ENCODE peak calls at places on chromosomes 3 and 15, in five cellular contexts. P is SHP77 treated with DMSO at 0.1 percent for 48 hours, D is non-pigmented ciliary epithelial cell, G is hypothalamus, Q is AG09319. X is an unnamed sample.

GRCh38 chr15:59794229-59794886 is 105.2 kb upstream of the BNIP2 start:
- DNase-seq in P (no peak), D (no peak), G (no peak), Q (no peak), X (no peak)

GRCh38 chr3:115833074-115833473 is 209.8 kb downstream of the GAP43 start:
- DNase-seq in P (no peak), D (no peak), G (no peak), Q (no peak), X (no peak)

GRCh38 chr3:153232737-153233330 is 70.8 kb downstream of the RAP2B start:
- DNase-seq in P (no peak), D (peak; percentile 56), G (no peak), Q (peak; percentile 38), X (no peak)

GRCh38 chr3:12601072-12601471 is 44.2 kb downstream of the MKRN2 start:
- DNase-seq in P (no peak), D (no peak), G (no peak), Q (no peak), X (no peak)

GRCh38 chr3:28850186-28850585 is 430.7 kb upstream of the RBMS3 start:
- DNase-seq in P (no peak), D (no peak), G (no peak), Q (no peak), X (no peak)

GRCh38 chr3:125594581-125595011 is 701 bp downstream of the OSBPL11 start:
- DNase-seq in P (no peak), D (no peak), G (no peak), Q (no peak), X (no peak)

GRCh38 chr15:26091184-26091583 is 228.1 kb upstream of the ATP10A start:
- DNase-seq in P (no peak), D (no peak), G (no peak), Q (no peak), X (no peak)

GRCh38 chr3:179026636-179027035 is 45.0 kb downstream of the ZMAT3 start:
- DNase-seq in P (no peak), D (no peak), G (no peak), Q (no peak), X (no peak)